ENCODE peak calls at places on chromosomes 1 and 21, in eight cellular contexts. P, G, O, K, I, H, B and Q are unnamed samples.

GRCh38 chr1:145893306-145894055 is 7.8 kb upstream of the ANKRD35 start:
- DNase-seq in O (no peak), K (no peak), B (no peak), G (no peak), H (no peak), P (no peak), I (no peak), Q (no peak)

GRCh38 chr1:209260146-209260545 is 323.4 kb upstream of the CAMK1G start:
- DNase-seq in B (no peak), H (peak), P (no peak), K (no peak), G (no peak), I (peak), O (no peak), Q (no peak)

GRCh38 chr1:217911908-217912307 is 280.8 kb downstream of the SPATA17 start:
- DNase-seq in O (no peak), K (no peak), G (no peak), I (no peak), H (no peak), P (no peak), B (no peak), Q (no peak)

GRCh38 chr1:165949335-165950130 is 122.1 kb downstream of the UCK2 start:
- DNase-seq in B (no peak), K (peak), G (no peak), H (no peak), I (no peak), P (no peak), O (peak), Q (no peak)

GRCh38 chr1:40668769-40669525 is 3.5 kb upstream of the RIMS3 start:
- DNase-seq in H (peak), B (peak), O (peak), G (peak), P (peak), K (peak), I (peak), Q (peak)

GRCh38 chr1:31099283-31100063 is 34.0 kb upstream of the PUM1 start:
- DNase-seq in H (no peak), K (no peak), P (peak), I (no peak), G (no peak), O (no peak), B (no peak), Q (no peak)

GRCh38 chr1:204836856-204837255 is 33.8 kb upstream of the NFASC start:
- DNase-seq in P (no peak), O (no peak), H (peak), B (no peak), G (no peak), K (no peak), I (no peak), Q (no peak)

GRCh38 chr1:179506199-179506598 is 69.5 kb downstream of the NPHS2 start:
- DNase-seq in H (no peak), P (no peak), O (no peak), I (no peak), K (no peak), G (no peak), B (no peak), Q (no peak)

GRCh38 chr1:51726544-51727225 is 109.8 kb downstream of the OSBPL9 start:
- DNase-seq in I (no peak), B (no peak), O (no peak), P (no peak), H (no peak), K (no peak), G (no peak), Q (no peak)

GRCh38 chr21:46243325-46243724 is 14.8 kb upstream of the LSS start:
- DNase-seq in I (no peak), O (no peak), G (no peak), H (no peak), B (no peak), P (no peak), K (no peak), Q (no peak)

GRCh38 chr21:46239817-46240325 is 11.3 kb upstream of the LSS start:
- DNase-seq in P (no peak), B (no peak), I (no peak), G (no peak), H (no peak), K (no peak), O (no peak), Q (no peak)

GRCh38 chr21:46234436-46234950 is 5.9 kb upstream of the LSS start:
- DNase-seq in B (no peak), K (no peak), H (no peak), G (no peak), P (no peak), O (no peak), I (no peak), Q (no peak)

GRCh38 chr21:46237474-46237873 is 8.9 kb upstream of the LSS start:
- DNase-seq in K (no peak), P (no peak), H (no peak), B (no peak), O (no peak), G (no peak), I (no peak), Q (no peak)
- H3K4me3 ChIP-seq in K (no peak), P (no peak), H (no peak), B (no peak), O (no peak), G (no peak), I (no peak), Q (no peak)

DNA sequence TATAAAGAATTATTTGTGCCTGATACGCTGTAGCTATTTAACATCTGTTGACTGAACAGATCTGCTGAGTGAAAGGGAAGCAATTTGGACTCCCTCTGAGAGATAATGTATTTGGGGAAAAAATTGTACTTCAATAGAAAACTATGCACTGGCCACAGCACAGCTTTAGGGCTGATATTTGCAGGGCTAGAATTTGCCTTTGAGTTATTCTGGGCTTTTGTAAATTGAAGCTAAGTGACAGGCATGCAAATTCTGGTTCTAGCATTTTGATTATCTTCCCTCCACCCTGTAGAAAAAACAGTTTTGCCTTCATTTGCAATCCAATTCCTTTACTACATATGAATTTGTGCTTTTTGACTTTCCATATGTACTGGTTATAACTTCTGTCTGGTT is 7.9 kb downstream of the KYAT3 start:
- DNase-seq in H (no peak), P (no peak), B (no peak), G (no peak), I (peak), K (no peak), O (no peak), Q (no peak)
- H3K4me3 ChIP-seq in H (no peak), P (peak), B (peak), G (no peak), I (no peak), K (no peak), O (no peak), Q (peak)

DNA sequence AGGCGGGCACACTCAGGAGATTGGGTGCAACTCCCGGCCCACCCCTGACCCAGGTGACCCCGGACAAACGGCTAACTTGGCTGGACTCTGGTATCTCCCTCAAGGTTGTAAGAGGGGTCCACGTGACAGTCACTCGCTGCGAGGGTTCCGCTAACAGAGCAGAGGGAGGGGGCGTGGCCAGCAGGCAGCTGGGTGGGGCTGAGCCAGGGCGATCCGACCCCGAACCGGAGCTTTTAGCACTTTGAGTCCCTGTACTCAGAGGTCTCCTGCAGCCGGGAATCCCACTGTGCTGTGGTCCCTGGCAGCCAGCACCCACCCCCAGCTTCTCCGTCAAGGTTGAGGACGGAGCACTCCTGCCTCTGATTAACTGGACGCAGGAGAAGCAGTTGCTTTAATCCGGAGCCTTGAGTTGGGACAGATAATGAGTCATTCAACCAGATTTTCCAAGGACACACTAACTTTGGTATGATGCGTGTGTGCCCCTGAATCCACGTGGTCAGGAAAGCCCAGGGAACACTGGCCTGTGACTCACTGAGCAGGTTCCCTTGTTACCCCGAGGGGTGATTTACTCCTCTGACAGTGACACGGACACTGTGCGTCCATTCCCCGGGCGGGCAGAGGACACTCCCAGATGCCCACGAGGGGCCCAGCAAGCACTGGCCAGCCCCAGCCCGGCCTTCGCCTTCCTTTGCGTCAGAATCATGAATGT is 16.8 kb downstream of the TRPM2 start:
- DNase-seq in I (no peak), K (peak), G (peak), P (no peak), H (peak), O (peak), B (no peak), Q (no peak)
- H3K4me3 ChIP-seq in I (no peak), K (peak), G (no peak), P (peak), H (no peak), O (no peak), B (no peak), Q (no peak)

GRCh38 chr1:25924454-25924853 is 18.2 kb upstream of the STMN1 start:
- DNase-seq in B (no peak), H (no peak), G (no peak), O (no peak), I (no peak), P (no peak), K (no peak), Q (no peak)
- H3K4me3 ChIP-seq in B (no peak), H (no peak), G (no peak), O (no peak), I (no peak), P (no peak), K (no peak), Q (no peak)

GRCh38 chr1:155012760-155013602 is 10.4 kb downstream of the ZBTB7B start:
- DNase-seq in H (no peak), I (no peak), B (no peak), G (no peak), K (no peak), P (no peak), O (no peak), Q (no peak)
- H3K4me3 ChIP-seq in H (no peak), I (no peak), B (no peak), G (no peak), K (no peak), P (no peak), O (no peak), Q (peak)

GRCh38 chr1:27832762-27833161 is 2.2 kb downstream of the PPP1R8 start:
- DNase-seq in K (no peak), I (peak), H (peak), P (no peak), G (peak), O (no peak), B (no peak), Q (no peak)
- H3K4me3 ChIP-seq in K (no peak), I (no peak), H (peak), P (no peak), G (no peak), O (no peak), B (no peak), Q (no peak)

GRCh38 chr21:26965091-26965566 is 1.8 kb downstream of the ADAMTS5 start:
- DNase-seq in P (peak), K (no peak), G (no peak), I (no peak), B (no peak), H (no peak), O (no peak), Q (no peak)
- H3K4me3 ChIP-seq in P (peak), K (no peak), G (no peak), I (peak), B (peak), H (peak), O (no peak), Q (peak)

DNA sequence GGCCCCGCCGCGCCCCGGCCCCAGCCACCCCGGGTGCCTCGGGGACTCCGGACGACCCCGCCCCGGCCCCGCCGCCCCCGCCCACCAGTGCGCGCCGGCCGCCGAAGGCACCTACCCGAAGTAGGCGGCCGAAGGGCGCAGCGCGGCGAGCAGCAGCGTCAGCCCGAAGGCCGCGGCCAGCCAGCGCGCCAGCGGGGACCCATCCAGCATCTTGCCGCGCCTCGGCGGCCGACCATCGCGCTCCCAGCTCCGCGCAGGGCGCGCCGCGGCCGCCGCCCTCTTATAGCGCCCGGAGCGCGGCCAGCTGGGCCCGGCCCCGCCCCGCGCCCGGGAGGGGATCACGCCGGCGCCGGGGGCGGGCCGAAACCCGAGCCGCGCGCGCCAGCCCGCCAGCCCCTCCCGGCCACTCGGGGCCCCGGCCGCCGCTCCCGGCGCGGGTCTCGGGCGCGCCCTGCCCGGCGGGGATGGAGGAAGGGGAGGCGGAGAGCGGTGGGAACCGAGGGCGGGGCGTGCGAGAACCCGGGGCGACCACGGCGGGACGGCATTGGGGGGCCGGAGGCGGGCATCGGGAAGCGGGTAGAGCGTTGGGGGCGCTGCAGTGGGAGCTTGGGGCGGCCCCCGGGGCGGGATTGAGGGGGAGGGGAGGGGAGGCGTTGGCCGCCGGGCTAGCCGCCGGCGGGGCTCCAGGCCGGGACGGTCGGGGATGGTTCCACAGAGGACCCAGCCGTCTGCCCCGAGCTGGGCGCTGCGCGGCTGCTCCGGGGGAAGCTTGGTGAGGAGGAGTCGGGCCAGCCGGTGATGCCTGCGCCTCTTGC is at the start of gene WNT9A:
- DNase-seq in H (peak), P (peak), B (peak), I (peak), O (peak), K (peak), G (peak), Q (peak)
- H3K4me3 ChIP-seq in H (peak), P (peak), B (peak), I (peak), O (peak), K (peak), G (peak), Q (peak)

GRCh38 chr1:156388814-156389137 is 19.8 kb downstream of the RHBG start:
- DNase-seq in G (no peak), P (no peak), O (no peak), H (no peak), K (no peak), B (no peak), I (no peak), Q (no peak)
- H3K4me3 ChIP-seq in G (no peak), P (no peak), O (peak), H (no peak), K (no peak), B (peak), I (no peak), Q (no peak)

GRCh38 chr1:90220941-90221693 is 226.2 kb downstream of the ZNF326 start:
- DNase-seq in H (no peak), G (no peak), P (no peak), B (no peak), I (no peak), O (no peak), K (no peak), Q (no peak)

GRCh38 chr1:90223401-90223800 is 228.5 kb downstream of the ZNF326 start:
- DNase-seq in G (no peak), O (no peak), H (no peak), I (no peak), K (no peak), P (no peak), B (no peak), Q (no peak)

DNA sequence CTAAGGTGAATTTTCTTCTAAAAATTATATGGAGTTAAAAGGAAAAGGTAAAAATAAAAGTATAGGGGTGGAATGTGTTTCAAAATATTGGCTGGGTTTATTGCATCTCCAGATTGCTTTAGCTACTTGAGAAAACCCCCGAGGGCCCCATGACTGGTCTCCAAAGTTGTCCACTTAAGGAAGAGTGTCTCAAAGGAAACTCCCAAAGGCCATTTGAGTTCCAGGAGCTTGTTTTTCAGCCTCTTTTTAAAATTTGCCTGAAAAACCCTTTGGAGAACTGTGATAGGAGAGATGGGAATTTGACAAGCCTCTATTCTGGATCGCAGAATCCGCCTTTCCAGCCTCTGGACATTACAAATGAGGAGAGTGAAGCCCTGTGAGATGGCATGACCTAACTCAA is 225.6 kb downstream of the ZNF326 start:
- DNase-seq in P (no peak), I (no peak), H (no peak), O (no peak), K (no peak), B (no peak), G (no peak), Q (no peak)
- H3K4me3 ChIP-seq in P (no peak), I (no peak), H (no peak), O (no peak), K (no peak), B (no peak), G (no peak), Q (no peak)